ENCODE peak calls at places on chromosomes 7 and 10, in ten cellular contexts. D is esophagus squamous epithelium; Z is colonic mucosa; S is left ventricle myocardium inferior; W is gastrocnemius medialis; X is GM23248; T is effector memory CD4-positive, alpha-beta T cell; M is cardiac muscle cell; H is HAP-1; K is HCT116. N is an unnamed sample.

GRCh38 chr10:104694074-104694473 is 53.0 kb downstream of the SORCS3 start:
- DNase-seq in D (no peak), Z (no peak), S (no peak), W (no peak), X (no peak), T (no peak), M (no peak), H (no peak), K (no peak), N (no peak)

GRCh38 chr10:109875151-109875568 is 48.2 kb downstream of the XPNPEP1 start:
- DNase-seq in D (no peak), Z (no peak), S (no peak), W (no peak), X (no peak), T (no peak), M (no peak), H (no peak), K (no peak), N (no peak)

GRCh38 chr10:86372785-86373239 is 6.2 kb upstream of the GRID1 start:
- DNase-seq in D (no peak), Z (no peak), S (no peak), W (no peak), X (no peak), T (no peak), M (no peak), H (no peak), K (no peak), N (no peak)

GRCh38 chr7:134605978-134606923 is 40.4 kb upstream of the BPGM start:
- DNase-seq in D (no peak), Z (peak; percentile 64), S (peak; percentile 51), W (peak; percentile 38), X (peak; percentile 74), T (peak; percentile 10), M (peak; percentile 82), H (peak; percentile 61), K (peak; percentile 34), N (peak; percentile 45)

GRCh38 chr10:103814626-103815370 is 40.6 kb downstream of the SH3PXD2A start:
- DNase-seq in D (no peak), Z (peak; percentile 65), S (no peak), W (no peak), X (no peak), T (no peak), M (no peak), H (no peak), K (no peak), N (no peak)

GRCh38 chr7:107711301-107711700 is 32.6 kb upstream of the CBLL1 start:
- DNase-seq in D (no peak), Z (no peak), S (no peak), W (no peak), X (peak; percentile 74), T (no peak), M (no peak), H (no peak), K (no peak), N (no peak)

GRCh38 chr7:97006146-97006950 is 995 bp downstream of the DLX6 start:
- DNase-seq in D (no peak), Z (no peak), S (no peak), W (no peak), X (peak; percentile 53), T (no peak), M (peak; percentile 75), H (peak; percentile 66), K (no peak), N (no peak)

GRCh38 chr10:48670978-48671913 is 13.4 kb upstream of the WDFY4 start:
- DNase-seq in D (peak; percentile 24), Z (no peak), S (no peak), W (no peak), X (no peak), T (no peak), M (no peak), H (no peak), K (no peak), N (no peak)

GRCh38 chr10:71964669-71965515 is 697 bp downstream of the CHST3 start:
- DNase-seq in D (no peak), Z (peak; percentile 53), S (peak; percentile 65), W (peak; percentile 60), X (peak; percentile 97), T (no peak), M (peak; percentile 46), H (peak; percentile 8), K (no peak), N (no peak)

GRCh38 chr7:30674876-30675275 is 7.4 kb downstream of the CRHR2 start:
- DNase-seq in D (no peak), Z (no peak), S (no peak), W (no peak), X (no peak), T (no peak), M (no peak), H (no peak), K (no peak), N (no peak)

GRCh38 chr10:81179805-81180452 is 642.2 kb downstream of the SH2D4B start:
- DNase-seq in D (no peak), Z (peak; percentile 33), S (no peak), W (no peak), X (no peak), T (no peak), M (peak; percentile 28), H (peak; percentile 4), K (no peak), N (peak; percentile 25)

GRCh38 chr7:52026140-52026539 is 709.5 kb upstream of the COBL start:
- DNase-seq in D (no peak), Z (no peak), S (no peak), W (no peak), X (no peak), T (no peak), M (no peak), H (no peak), K (no peak), N (no peak)

GRCh38 chr10:92125169-92125543 is 165.7 kb downstream of the CPEB3 start:
- DNase-seq in D (no peak), Z (no peak), S (no peak), W (peak; percentile 28), X (no peak), T (no peak), M (no peak), H (no peak), K (no peak), N (no peak)

GRCh38 chr7:54986716-54987115 is 32.1 kb upstream of the EGFR start:
- DNase-seq in D (no peak), Z (no peak), S (no peak), W (no peak), X (no peak), T (no peak), M (no peak), H (no peak), K (no peak), N (no peak)

DNA sequence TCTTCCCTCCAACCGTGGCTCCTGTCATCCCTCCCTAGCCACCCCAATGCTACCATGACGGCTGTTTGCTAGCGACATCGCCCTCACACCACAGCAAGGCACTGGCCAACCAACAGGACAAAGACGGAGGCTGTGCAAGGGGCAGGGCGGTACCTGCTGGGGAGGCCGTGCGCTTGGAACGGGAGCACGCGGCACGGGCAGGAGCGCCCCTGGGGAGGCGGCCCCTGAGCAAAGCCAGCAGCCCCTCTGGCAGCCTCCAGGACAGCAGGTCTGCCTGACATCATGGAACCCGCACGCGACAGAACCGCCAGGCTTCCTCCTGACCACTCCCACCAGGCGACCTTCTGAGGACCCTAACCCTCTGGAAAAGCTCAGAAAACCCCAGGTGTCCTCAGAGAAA is 12.7 kb downstream of the MAD1L1 start:
- DNase-seq in D (no peak), Z (no peak), S (no peak), W (no peak), X (no peak), T (no peak), M (no peak), H (no peak), K (no peak), N (no peak)
- H3K36me3 ChIP-seq in D (peaks cover 99% of the 10 kb centered on the region), Z (no peaks in the 10 kb centered on the region), S (peaks cover 86% of the 10 kb centered on the region), W (no peaks in the 10 kb centered on the region), X (no peaks in the 10 kb centered on the region), T (peaks cover 43% of the 10 kb centered on the region), M (peaks cover 10% of the 10 kb centered on the region), H (peaks cover 48% of the 10 kb centered on the region), K (peaks cover 16% of the 10 kb centered on the region), N (peaks cover 52% of the 10 kb centered on the region)

GRCh38 chr10:123891147-123892011 is at the start of gene CPXM2:
- DNase-seq in D (no peak), Z (peak; percentile 46), S (no peak), W (no peak), X (peak; percentile 58), T (no peak), M (no peak), H (no peak), K (no peak), N (no peak)

GRCh38 chr10:123889821-123890220 is 1.8 kb downstream of the CPXM2 start:
- DNase-seq in D (no peak), Z (no peak), S (no peak), W (no peak), X (peak; percentile 10), T (no peak), M (no peak), H (no peak), K (no peak), N (no peak)

GRCh38 chr10:123888751-123889150 is 2.9 kb downstream of the CPXM2 start:
- DNase-seq in D (no peak), Z (no peak), S (no peak), W (no peak), X (no peak), T (no peak), M (no peak), H (no peak), K (no peak), N (no peak)

GRCh38 chr10:123890246-123890645 is 1.4 kb downstream of the CPXM2 start:
- DNase-seq in D (no peak), Z (no peak), S (no peak), W (no peak), X (peak; percentile 33), T (no peak), M (no peak), H (no peak), K (no peak), N (no peak)

GRCh38 chr10:123890761-123891146 is 853 bp downstream of the CPXM2 start:
- DNase-seq in D (no peak), Z (no peak), S (no peak), W (no peak), X (peak; percentile 37), T (no peak), M (no peak), H (no peak), K (no peak), N (no peak)
- H3K9me3 ChIP-seq in D (no peaks in the 10 kb centered on the region), Z (no peaks in the 10 kb centered on the region), S (no peaks in the 10 kb centered on the region), W (no peaks in the 10 kb centered on the region), X (no peaks in the 10 kb centered on the region), T (no peaks in the 10 kb centered on the region), M (no peaks in the 10 kb centered on the region), H (no peaks in the 10 kb centered on the region), K (no peaks in the 10 kb centered on the region), N (no peaks in the 10 kb centered on the region)

DNA sequence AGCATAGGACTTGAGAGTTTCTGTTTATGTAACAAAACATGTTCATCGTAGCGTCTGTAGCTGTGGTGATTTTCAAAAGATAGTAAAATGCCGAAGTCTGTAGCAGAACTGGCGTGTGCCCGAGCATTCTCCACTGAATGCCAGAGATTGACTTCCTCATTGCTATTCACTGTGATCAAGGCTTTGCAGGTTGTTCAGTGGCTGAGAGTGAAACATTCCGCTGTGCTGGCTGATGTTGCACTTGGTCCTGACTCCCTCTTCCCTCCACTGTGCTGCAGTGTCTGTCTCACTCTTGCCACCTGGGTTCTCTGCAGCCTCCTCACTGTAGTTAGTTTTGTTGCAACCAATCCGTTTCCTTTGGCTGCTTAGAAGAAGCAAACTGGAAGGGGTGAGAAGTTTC is 37.6 kb downstream of the FHIP2A start:
- DNase-seq in D (no peak), Z (no peak), S (no peak), W (no peak), X (no peak), T (no peak), M (no peak), H (no peak), K (no peak), N (no peak)
- H3K36me3 ChIP-seq in D (peaks cover 95% of the 10 kb centered on the region), Z (no peaks in the 10 kb centered on the region), S (peaks cover 95% of the 10 kb centered on the region), W (peaks cover 12% of the 10 kb centered on the region), X (peaks cover 83% of the 10 kb centered on the region), T (peaks cover 41% of the 10 kb centered on the region), M (peaks cover 63% of the 10 kb centered on the region), H (peaks cover 36% of the 10 kb centered on the region), K (peaks cover 7% of the 10 kb centered on the region), N (peaks cover 4% of the 10 kb centered on the region)

GRCh38 chr7:158120313-158120712 is 467.3 kb downstream of the PTPRN2 start:
- DNase-seq in D (no peak), Z (no peak), S (no peak), W (no peak), X (no peak), T (no peak), M (no peak), H (no peak), K (no peak), N (no peak)
- H3K9me3 ChIP-seq in D (peaks cover 25% of the 10 kb centered on the region), Z (no peaks in the 10 kb centered on the region), S (peaks cover 56% of the 10 kb centered on the region), W (no peaks in the 10 kb centered on the region), X (no peaks in the 10 kb centered on the region), T (peaks cover 11% of the 10 kb centered on the region), M (no peaks in the 10 kb centered on the region), H (no peaks in the 10 kb centered on the region), K (peaks cover 11% of the 10 kb centered on the region), N (peaks cover 37% of the 10 kb centered on the region)

N was measured in iPS DF 6.9.